ENCODE peak calls at places on chromosome 16, in nine cellular contexts. T, O, D, M, Q, F, N, X and A are unnamed samples. For H3K27me3, the result is how much of the 10 kb centered on the place peaks cover.

GRCh38 chr16:28316056-28316455 is 23.7 kb downstream of the SBK1 start:
- DNase-seq in M (no peak), F (no peak), X (no peak), O (no peak), T (no peak), D (no peak), N (no peak), Q (no peak), A (no peak)

GRCh38 chr16:84786605-84787302 is 33.0 kb upstream of the CRISPLD2 start:
- DNase-seq in O (no peak), X (no peak), M (no peak), F (no peak), D (no peak), Q (no peak), N (no peak), T (no peak), A (no peak)

GRCh38 chr16:2934450-2934849 is 22.7 kb downstream of the FLYWCH1 start:
- DNase-seq in D (no peak), X (no peak), O (no peak), F (no peak), Q (no peak), N (no peak), T (no peak), M (no peak), A (no peak)

GRCh38 chr16:30953511-30954124 is 3.9 kb upstream of the SETD1A start:
- DNase-seq in M (peak), F (peak), O (peak), X (peak), N (peak), T (peak), Q (peak), D (peak), A (peak)

GRCh38 chr16:6447046-6447445 is 885.6 kb upstream of the RBFOX1 start:
- DNase-seq in Q (no peak), X (no peak), N (no peak), O (no peak), D (no peak), M (no peak), F (no peak), T (no peak), A (no peak)

GRCh38 chr16:89732918-89733242 is 11.5 kb downstream of the ZNF276 start:
- DNase-seq in X (no peak), Q (no peak), M (no peak), N (no peak), O (no peak), D (no peak), T (no peak), F (no peak), A (no peak)

GRCh38 chr16:83704656-83705055 is 103.1 kb upstream of the HSBP1 start:
- DNase-seq in D (no peak), F (no peak), X (no peak), T (no peak), Q (no peak), M (no peak), N (no peak), O (no peak), A (no peak)

GRCh38 chr16:2270588-2271470 is 2.9 kb upstream of the RNPS1 start:
- DNase-seq in N (no peak), D (no peak), M (no peak), X (no peak), O (no peak), F (no peak), Q (peak), T (no peak), A (no peak)

GRCh38 chr16:72530434-72530833 is 358.5 kb upstream of the PMFBP1 start:
- DNase-seq in D (peak), O (peak), Q (no peak), N (no peak), X (no peak), F (peak), M (peak), T (no peak), A (peak)

GRCh38 chr16:83187404-83187803 is 560.6 kb downstream of the CDH13 start:
- DNase-seq in N (no peak), Q (no peak), O (no peak), D (no peak), T (no peak), X (no peak), F (peak), M (peak), A (peak)

GRCh38 chr16:30889721-30890120 is 4.2 kb downstream of the BCL7C start:
- DNase-seq in D (no peak), O (no peak), M (no peak), F (no peak), N (no peak), Q (no peak), T (no peak), X (no peak), A (no peak)

GRCh38 chr16:19294156-19294649 is 8.7 kb downstream of the CLEC19A start:
- DNase-seq in F (no peak), T (peak), M (peak), O (peak), Q (peak), D (no peak), N (peak), X (peak), A (no peak)

GRCh38 chr16:9845661-9846361 is 336.4 kb downstream of the GRIN2A start:
- DNase-seq in D (no peak), O (no peak), Q (no peak), T (no peak), X (no peak), N (no peak), F (no peak), M (no peak), A (peak)

GRCh38 chr16:74449470-74449869 is 28.2 kb upstream of the CLEC18B start:
- DNase-seq in M (no peak), F (peak), X (peak), D (no peak), N (peak), T (peak), Q (no peak), O (no peak), A (peak)

GRCh38 chr16:4393243-4393606 is 21.6 kb downstream of the VASN start:
- DNase-seq in D (no peak), Q (no peak), X (no peak), T (no peak), F (no peak), N (no peak), O (no peak), M (no peak), A (peak)

GRCh38 chr16:85347213-85347591 is 234.9 kb upstream of the CIBAR2 start:
- DNase-seq in T (no peak), F (no peak), Q (no peak), M (peak), O (no peak), N (no peak), D (peak), X (no peak), A (peak)

GRCh38 chr16:11852092-11852809 is 909 bp upstream of the RSL1D1 start:
- DNase-seq in M (peak), D (peak), T (no peak), O (no peak), F (peak), N (no peak), Q (no peak), X (no peak), A (no peak)

GRCh38 chr16:89841275-89841674 is 13.0 kb downstream of the SPIRE2 start:
- DNase-seq in X (no peak), T (no peak), D (no peak), F (no peak), Q (no peak), O (no peak), N (peak), M (no peak), A (no peak)

GRCh38 chr16:52812945-52813556 is 239.6 kb downstream of the CHD9NB start:
- DNase-seq in N (no peak), F (peak), T (no peak), O (no peak), M (peak), D (peak), Q (no peak), X (no peak), A (peak)

GRCh38 chr16:19410435-19411153 is 7.1 kb upstream of the TMC5 start:
- DNase-seq in N (peak), F (no peak), M (peak), O (peak), Q (peak), D (peak), X (no peak), T (no peak), A (no peak)

GRCh38 chr16:11530171-11530940 is 56.4 kb downstream of the LITAF start:
- DNase-seq in N (no peak), D (no peak), M (peak), X (no peak), O (no peak), T (no peak), Q (no peak), F (peak), A (peak)

GRCh38 chr16:15778999-15779614 is 77.7 kb downstream of the MYH11 start:
- DNase-seq in Q (no peak), X (no peak), D (no peak), F (no peak), M (no peak), T (no peak), O (no peak), N (no peak), A (no peak)

GRCh38 chr16:75931043-75931442 is 204.8 kb upstream of the CPHXL start:
- DNase-seq in Q (no peak), M (no peak), F (peak), T (no peak), D (no peak), O (no peak), X (no peak), N (no peak), A (peak)

GRCh38 chr16:3068486-3068885 is 3.0 kb downstream of the IL32 start:
- DNase-seq in T (no peak), N (peak), O (no peak), F (no peak), Q (no peak), X (no peak), D (no peak), M (no peak), A (no peak)

GRCh38 chr16:5027086-5027485 is 6.6 kb downstream of the NAGPA start:
- DNase-seq in Q (no peak), M (no peak), F (no peak), X (no peak), D (no peak), N (no peak), O (no peak), T (no peak), A (no peak)

GRCh38 chr16:8831450-8832382 is 34.1 kb downstream of the PMM2 start:
- DNase-seq in D (no peak), F (no peak), M (no peak), N (no peak), Q (no peak), O (no peak), X (no peak), T (no peak), A (no peak)

GRCh38 chr16:88456356-88457292 is 3.5 kb downstream of the ZFPM1 start:
- DNase-seq in D (no peak), F (no peak), N (no peak), M (no peak), T (no peak), X (no peak), Q (no peak), O (no peak), A (peak)

GRCh38 chr16:15894571-15895358 is 6.4 kb upstream of the CEP20 start:
- DNase-seq in F (no peak), M (no peak), D (no peak), T (no peak), Q (no peak), N (no peak), X (no peak), O (no peak), A (peak)

GRCh38 chr16:86011532-86011931 is 112.6 kb downstream of the IRF8 start:
- DNase-seq in T (no peak), F (no peak), N (no peak), O (no peak), D (no peak), Q (no peak), X (no peak), M (no peak), A (no peak)

GRCh38 chr16:35492225-35492624 is 2032.8 kb downstream of the TP53TG3F start:
- DNase-seq in O (peak), T (no peak), N (no peak), X (no peak), M (no peak), D (no peak), F (no peak), Q (no peak), A (no peak)

GRCh38 chr16:85428899-85429775 is 184.0 kb upstream of the GSE1 start:
- DNase-seq in X (no peak), T (no peak), M (no peak), D (no peak), Q (peak), O (no peak), F (no peak), N (no peak), A (no peak)

GRCh38 chr16:70685938-70686375 is at the start of gene MTSS2:
- DNase-seq in N (peak), O (peak), Q (peak), D (peak), F (peak), T (peak), X (peak), M (peak), A (peak)

GRCh38 chr16:11990672-11991390 is 14.3 kb downstream of the SNX29 start:
- DNase-seq in X (no peak), N (no peak), Q (no peak), O (no peak), T (no peak), M (no peak), F (no peak), D (no peak), A (no peak)

GRCh38 chr16:74829637-74830036 is 55.0 kb upstream of the FA2H start:
- DNase-seq in M (peak), D (peak), F (no peak), T (no peak), O (no peak), X (no peak), Q (no peak), N (no peak), A (no peak)

GRCh38 chr16:85350973-85351372 is 238.7 kb upstream of the CIBAR2 start:
- DNase-seq in N (peak), T (peak), O (no peak), F (peak), M (peak), D (peak), Q (peak), X (peak), A (peak)

GRCh38 chr16:28873543-28874201 is 4.6 kb upstream of the ATP2A1 start:
- DNase-seq in F (no peak), M (peak), D (peak), N (peak), X (no peak), O (peak), T (no peak), Q (peak), A (no peak)

GRCh38 chr16:89402962-89403361 is 87.4 kb downstream of the ANKRD11 start:
- DNase-seq in F (no peak), N (no peak), X (no peak), Q (no peak), T (no peak), O (no peak), D (no peak), M (no peak), A (no peak)

GRCh38 chr16:74760007-74760767 is 14.4 kb downstream of the FA2H start:
- DNase-seq in N (no peak), X (no peak), O (no peak), F (peak), Q (peak), T (no peak), M (no peak), D (no peak), A (peak)

GRCh38 chr16:3101841-3102470 is 2.9 kb upstream of the ZSCAN10 start:
- DNase-seq in D (peak), Q (no peak), O (no peak), M (no peak), N (no peak), F (no peak), X (no peak), T (peak), A (no peak)

GRCh38 chr16:65124596-65124995 is 2.7 kb upstream of the CDH11 start:
- DNase-seq in X (no peak), M (no peak), F (no peak), Q (no peak), N (no peak), D (no peak), T (no peak), O (no peak), A (no peak)
- TF ChIP-seq CTCF in X (no peak), M (no peak), F (no peak), Q (no peak), N (no peak), D (no peak), T (no peak), O (no peak), A (no peak)

DNA sequence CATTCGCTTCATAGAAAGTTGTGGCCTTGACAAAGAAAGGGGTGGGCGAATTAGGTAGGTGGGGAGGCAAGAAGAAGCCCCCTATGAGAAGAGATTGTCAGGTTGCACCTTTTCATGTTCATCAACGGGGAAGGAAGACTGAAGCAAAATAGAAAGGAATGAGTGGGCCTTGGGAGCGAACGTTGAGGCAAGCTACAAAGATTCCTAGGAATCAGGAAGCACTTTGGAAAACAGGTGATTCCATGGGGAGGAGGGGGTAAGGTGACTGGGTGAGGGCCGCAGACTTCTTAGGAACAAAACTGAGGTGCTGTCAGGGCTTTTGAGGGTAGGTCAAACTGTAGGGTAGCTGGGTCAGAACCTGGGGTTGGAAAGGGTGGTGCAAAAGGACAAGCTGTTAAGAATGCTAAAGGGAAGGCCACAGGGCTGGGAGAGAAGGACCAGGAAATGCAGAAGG is 535 bp downstream of the ITFG1 start:
- DNase-seq in N (no peak), F (no peak), M (no peak), X (no peak), D (no peak), O (no peak), T (no peak), Q (no peak), A (peak)
- H3K4me3 ChIP-seq in N (peak), F (peak), M (peak), X (peak), D (peak), O (peak), T (peak), Q (peak), A (peak)

GRCh38 chr16:54542805-54543504 is 256.4 kb upstream of the IRX3 start:
- DNase-seq in F (no peak), Q (no peak), X (no peak), D (no peak), T (no peak), N (no peak), O (no peak), M (no peak), A (no peak)
- H3K27me3 ChIP-seq in F (under half), Q (under half), X (under half), D (under half), T (under half), N (under half), O (under half), M (under half), A (under half)

GRCh38 chr16:27174007-27174406 is 29.3 kb upstream of the KDM8 start:
- DNase-seq in N (peak), T (no peak), Q (no peak), O (peak), D (no peak), F (no peak), M (no peak), X (no peak), A (no peak)

GRCh38 chr16:27171584-27171983 is 31.7 kb upstream of the KDM8 start:
- DNase-seq in X (no peak), Q (no peak), O (no peak), N (no peak), D (no peak), T (no peak), M (no peak), F (no peak), A (no peak)

GRCh38 chr16:27174798-27175197 is 28.5 kb upstream of the KDM8 start:
- DNase-seq in D (no peak), Q (no peak), N (no peak), T (no peak), O (no peak), F (peak), M (peak), X (no peak), A (peak)

GRCh38 chr16:27168790-27169189 is 34.5 kb upstream of the KDM8 start:
- DNase-seq in D (no peak), O (no peak), F (no peak), M (no peak), T (no peak), N (no peak), Q (no peak), X (no peak), A (no peak)

DNA sequence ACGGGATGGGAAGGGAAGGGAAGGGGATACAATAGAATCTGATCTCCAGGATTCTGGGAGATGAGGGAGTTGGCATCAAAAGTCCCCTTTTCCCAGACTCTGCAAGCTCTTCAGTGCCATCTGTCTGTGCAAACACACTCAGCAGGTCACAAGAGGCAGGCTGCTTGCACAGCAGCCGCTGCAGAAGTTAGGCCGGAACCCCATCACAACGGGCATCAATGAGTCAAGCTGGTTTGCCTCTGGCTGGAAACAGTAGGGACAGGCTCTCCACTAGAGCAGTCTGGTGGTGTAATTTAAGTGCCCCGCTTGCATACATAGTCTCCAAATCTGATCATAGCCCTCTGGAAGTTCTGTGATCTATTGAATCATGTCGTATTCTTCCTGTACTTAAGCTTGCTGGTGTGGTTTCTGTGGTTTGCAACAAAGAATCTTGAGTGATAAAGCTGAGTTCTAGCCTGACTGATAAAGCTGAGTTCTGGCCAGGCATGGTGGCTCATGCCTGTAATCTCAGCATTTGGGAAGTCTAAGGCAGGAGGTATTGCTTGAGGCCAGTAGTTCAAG is 33.7 kb upstream of the KDM8 start:
- DNase-seq in T (no peak), F (peak), N (peak), O (peak), X (no peak), Q (no peak), D (no peak), M (peak), A (peak)
- TF ChIP-seq CTCF in T (no peak), F (peak), N (no peak), O (peak), X (no peak), Q (no peak), D (peak), M (peak), A (peak)

GRCh38 chr16:78957328-78958100 is 643.0 kb downstream of the MAF start:
- DNase-seq in O (peak), Q (no peak), D (no peak), F (no peak), T (no peak), X (no peak), M (no peak), N (no peak), A (peak)
- H3K4me3 ChIP-seq in O (peak), Q (no peak), D (no peak), F (no peak), T (no peak), X (no peak), M (no peak), N (no peak), A (no peak)

DNA sequence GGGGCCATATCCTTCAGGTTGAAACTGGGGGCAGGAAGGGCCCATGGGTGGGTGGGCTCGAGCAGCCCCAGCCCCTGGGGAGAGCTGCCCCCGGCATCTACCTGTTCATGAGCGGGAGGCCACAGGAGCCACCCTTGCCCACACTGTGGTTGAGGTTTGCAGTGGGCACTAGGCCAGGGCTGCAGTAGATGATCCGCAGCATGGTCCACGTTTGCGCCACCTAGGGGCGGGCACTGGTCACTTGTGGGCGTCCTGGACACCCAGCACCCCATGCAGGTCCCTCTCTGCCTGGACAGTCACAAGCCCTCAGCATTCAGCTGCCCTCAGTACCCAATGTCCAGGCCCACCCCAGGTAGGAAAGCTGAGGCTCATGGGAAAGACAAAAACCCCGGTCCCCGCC is 1.8 kb upstream of the JMJD8 start:
- DNase-seq in M (peak), Q (no peak), T (no peak), O (no peak), F (peak), N (peak), X (no peak), D (no peak), A (peak)
- H3K27me3 ChIP-seq in M (under half), Q (under half), T (under half), O (under half), F (under half), N (under half), X (under half), D (under half), A (under half)